ENCODE peak calls at places on chromosomes 16 and 17, in seven cellular contexts. One of them, this sample, is unnamed. For H3K36me3, the result is how much of the 10 kb centered on the place peaks cover.

GRCh38 chr17:45186955-45187354 is 25.3 kb downstream of the HEXIM2 start:
- DNase-seq in esophagus squamous epithelium: no peak
- DNase-seq in left lung: no peak
- DNase-seq in uterus: no peak
- DNase-seq in fibroblast of lung: no peak
- DNase-seq in testis: no peak
- DNase-seq in PC-3: no peak
- DNase-seq in this sample: no peak

GRCh38 chr17:6366144-6366755 is 68.7 kb downstream of the AIPL1 start:
- DNase-seq in PC-3: peak
- DNase-seq in testis: peak
- DNase-seq in fibroblast of lung: peak
- DNase-seq in left lung: no peak
- DNase-seq in uterus: no peak
- DNase-seq in esophagus squamous epithelium: no peak
- DNase-seq in this sample: no peak

GRCh38 chr17:66002063-66002585 is 189.8 kb downstream of the CEP112 start:
- DNase-seq in testis: no peak
- DNase-seq in left lung: no peak
- DNase-seq in esophagus squamous epithelium: no peak
- DNase-seq in PC-3: no peak
- DNase-seq in uterus: no peak
- DNase-seq in fibroblast of lung: no peak
- DNase-seq in this sample: no peak

GRCh38 chr17:3983945-3984484 is 19.8 kb upstream of the ATP2A3 start:
- DNase-seq in PC-3: no peak
- DNase-seq in left lung: no peak
- DNase-seq in fibroblast of lung: peak
- DNase-seq in testis: no peak
- DNase-seq in uterus: no peak
- DNase-seq in esophagus squamous epithelium: no peak
- DNase-seq in this sample: peak

GRCh38 chr17:383771-384621 is 31.4 kb upstream of the RPH3AL start:
- DNase-seq in esophagus squamous epithelium: no peak
- DNase-seq in fibroblast of lung: no peak
- DNase-seq in testis: no peak
- DNase-seq in left lung: no peak
- DNase-seq in uterus: no peak
- DNase-seq in PC-3: no peak
- DNase-seq in this sample: no peak

GRCh38 chr17:29933379-29933778 is 3.4 kb upstream of the SSH2 start:
- DNase-seq in esophagus squamous epithelium: no peak
- DNase-seq in testis: no peak
- DNase-seq in left lung: no peak
- DNase-seq in PC-3: peak
- DNase-seq in fibroblast of lung: peak
- DNase-seq in uterus: no peak
- DNase-seq in this sample: no peak

GRCh38 chr17:73533801-73534574 is 110.3 kb downstream of the SDK2 start:
- DNase-seq in PC-3: no peak
- DNase-seq in uterus: no peak
- DNase-seq in fibroblast of lung: no peak
- DNase-seq in testis: no peak
- DNase-seq in left lung: no peak
- DNase-seq in esophagus squamous epithelium: no peak
- DNase-seq in this sample: no peak

GRCh38 chr17:81379523-81379942 is 15.7 kb upstream of the BAHCC1 start:
- DNase-seq in testis: no peak
- DNase-seq in fibroblast of lung: no peak
- DNase-seq in uterus: no peak
- DNase-seq in PC-3: peak
- DNase-seq in esophagus squamous epithelium: no peak
- DNase-seq in left lung: no peak
- DNase-seq in this sample: no peak

GRCh38 chr17:45381001-45381400 is 51.7 kb downstream of the ARHGAP27 start:
- DNase-seq in fibroblast of lung: no peak
- DNase-seq in PC-3: no peak
- DNase-seq in esophagus squamous epithelium: no peak
- DNase-seq in left lung: no peak
- DNase-seq in uterus: no peak
- DNase-seq in testis: no peak
- DNase-seq in this sample: peak

GRCh38 chr16:117381-118365 is 20.8 kb downstream of the NPRL3 start:
- DNase-seq in fibroblast of lung: peak
- DNase-seq in left lung: peak
- DNase-seq in uterus: no peak
- DNase-seq in PC-3: peak
- DNase-seq in testis: peak
- DNase-seq in esophagus squamous epithelium: no peak
- DNase-seq in this sample: peak

GRCh38 chr17:4934173-4934979 is 2.3 kb downstream of the GP1BA start:
- DNase-seq in left lung: peak
- DNase-seq in fibroblast of lung: peak
- DNase-seq in uterus: no peak
- DNase-seq in testis: no peak
- DNase-seq in PC-3: peak
- DNase-seq in esophagus squamous epithelium: no peak
- DNase-seq in this sample: no peak

GRCh38 chr16:83808573-83809014 is 816 bp downstream of the HSBP1 start:
- DNase-seq in testis: no peak
- DNase-seq in uterus: no peak
- DNase-seq in PC-3: no peak
- DNase-seq in left lung: no peak
- DNase-seq in fibroblast of lung: no peak
- DNase-seq in esophagus squamous epithelium: no peak
- DNase-seq in this sample: no peak

GRCh38 chr16:23410176-23410575 is 42.8 kb downstream of the COG7 start:
- DNase-seq in testis: no peak
- DNase-seq in fibroblast of lung: peak
- DNase-seq in left lung: no peak
- DNase-seq in uterus: no peak
- DNase-seq in PC-3: peak
- DNase-seq in esophagus squamous epithelium: no peak
- DNase-seq in this sample: no peak

GRCh38 chr16:49486350-49486749 is 112.7 kb downstream of the C16orf78 start:
- DNase-seq in fibroblast of lung: no peak
- DNase-seq in uterus: no peak
- DNase-seq in esophagus squamous epithelium: no peak
- DNase-seq in testis: no peak
- DNase-seq in left lung: no peak
- DNase-seq in PC-3: no peak
- DNase-seq in this sample: no peak

GRCh38 chr17:28159924-28160323 is 117.4 kb downstream of the NLK start:
- DNase-seq in fibroblast of lung: no peak
- DNase-seq in PC-3: no peak
- DNase-seq in testis: no peak
- DNase-seq in left lung: no peak
- DNase-seq in uterus: no peak
- DNase-seq in esophagus squamous epithelium: no peak
- DNase-seq in this sample: no peak

GRCh38 chr17:44353656-44354331 is 8.7 kb downstream of the GRN start:
- DNase-seq in fibroblast of lung: no peak
- DNase-seq in testis: peak
- DNase-seq in PC-3: no peak
- DNase-seq in uterus: peak
- DNase-seq in esophagus squamous epithelium: no peak
- DNase-seq in left lung: peak
- DNase-seq in this sample: no peak

GRCh38 chr17:6597727-6598126 is 41.4 kb upstream of the PITPNM3 start:
- DNase-seq in testis: no peak
- DNase-seq in uterus: no peak
- DNase-seq in esophagus squamous epithelium: no peak
- DNase-seq in left lung: no peak
- DNase-seq in fibroblast of lung: no peak
- DNase-seq in PC-3: no peak
- DNase-seq in this sample: no peak

GRCh38 chr16:11340710-11341109 is 4.5 kb upstream of the RMI2 start:
- DNase-seq in testis: no peak
- DNase-seq in uterus: no peak
- DNase-seq in PC-3: no peak
- DNase-seq in esophagus squamous epithelium: no peak
- DNase-seq in left lung: no peak
- DNase-seq in fibroblast of lung: no peak
- DNase-seq in this sample: no peak

GRCh38 chr17:10149573-10150399 is 48.6 kb downstream of the GAS7 start:
- DNase-seq in esophagus squamous epithelium: no peak
- DNase-seq in testis: no peak
- DNase-seq in fibroblast of lung: peak
- DNase-seq in PC-3: peak
- DNase-seq in left lung: no peak
- DNase-seq in uterus: no peak
- DNase-seq in this sample: no peak
- H3K27ac ChIP-seq in esophagus squamous epithelium: no peak
- H3K27ac ChIP-seq in testis: no peak
- H3K27ac ChIP-seq in fibroblast of lung: no peak
- H3K27ac ChIP-seq in PC-3: no peak
- H3K27ac ChIP-seq in left lung: no peak
- H3K27ac ChIP-seq in uterus: no peak
- H3K27ac ChIP-seq in this sample: no peak

DNA sequence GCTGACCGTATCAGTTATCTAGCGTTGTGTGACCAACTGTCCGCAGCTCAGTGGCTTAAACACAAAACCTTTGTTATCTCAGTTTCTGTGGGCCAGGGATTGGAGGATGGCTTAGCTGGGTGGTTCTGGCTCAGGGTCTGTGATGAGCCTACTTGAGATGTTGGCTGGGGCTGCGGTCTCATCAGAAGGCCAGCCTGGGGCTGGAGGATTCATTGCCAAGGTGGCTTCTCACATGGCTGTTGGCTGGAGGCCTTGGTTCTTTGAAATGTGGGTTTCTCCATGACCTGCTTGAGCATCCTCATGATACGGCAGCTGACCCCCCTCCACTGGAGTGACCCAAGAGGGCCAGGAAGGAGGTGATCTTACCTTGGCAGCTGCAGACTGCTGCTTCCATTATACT is 16.7 kb downstream of the GSE1 start:
- DNase-seq in testis: no peak
- DNase-seq in fibroblast of lung: no peak
- DNase-seq in PC-3: no peak
- DNase-seq in uterus: no peak
- DNase-seq in left lung: no peak
- DNase-seq in esophagus squamous epithelium: no peak
- DNase-seq in this sample: no peak
- H3K36me3 ChIP-seq in testis: under half
- H3K36me3 ChIP-seq in fibroblast of lung: under half
- H3K36me3 ChIP-seq in PC-3: under half
- H3K36me3 ChIP-seq in uterus: under half
- H3K36me3 ChIP-seq in left lung: under half
- H3K36me3 ChIP-seq in esophagus squamous epithelium: under half
- H3K36me3 ChIP-seq in this sample: under half

DNA sequence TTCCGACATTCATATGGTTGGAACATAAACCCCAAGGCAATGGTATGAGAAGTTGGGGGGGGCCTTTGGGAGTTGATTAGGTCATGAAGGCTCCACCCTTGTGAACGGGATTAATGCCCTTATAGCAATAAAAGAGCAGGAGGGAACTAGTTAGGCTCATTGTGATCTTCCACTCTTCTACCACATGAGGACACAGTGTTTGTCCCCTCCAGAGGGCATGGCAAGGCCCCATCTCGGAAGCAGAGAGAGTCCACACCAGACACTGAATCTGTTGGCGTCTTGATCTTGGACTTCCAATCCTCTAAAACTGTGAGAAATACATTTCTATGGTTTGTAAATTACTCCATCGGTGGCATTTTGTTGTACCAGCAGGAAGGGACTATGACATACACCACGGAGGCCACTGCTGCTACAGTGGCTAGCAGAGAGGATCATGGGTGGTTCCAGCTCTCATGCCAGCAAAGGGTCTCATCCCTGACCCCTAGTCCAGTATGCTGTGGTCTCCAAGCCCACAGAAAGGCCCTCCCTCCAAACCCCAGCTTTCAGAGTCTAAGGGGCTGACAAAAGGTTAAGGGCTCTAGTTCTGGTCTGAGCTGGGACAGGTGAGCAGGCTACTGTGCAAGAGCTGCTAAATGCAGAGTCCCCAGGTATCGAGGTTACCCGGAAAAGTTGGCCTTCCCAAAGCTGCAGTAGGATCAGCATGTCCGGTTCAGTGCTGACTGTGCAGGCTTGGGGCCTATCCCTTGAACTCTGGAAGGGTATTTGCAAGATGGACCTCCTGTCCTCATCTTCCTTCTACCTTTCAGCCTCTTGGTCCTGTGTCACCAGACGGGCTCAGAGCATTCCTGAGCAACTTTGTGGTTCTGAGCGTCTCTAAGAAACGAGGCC is 12.2 kb downstream of the CCR7 start:
- DNase-seq in esophagus squamous epithelium: no peak
- DNase-seq in PC-3: no peak
- DNase-seq in uterus: no peak
- DNase-seq in testis: no peak
- DNase-seq in fibroblast of lung: peak
- DNase-seq in left lung: no peak
- DNase-seq in this sample: peak
- H3K27ac ChIP-seq in esophagus squamous epithelium: peak
- H3K27ac ChIP-seq in PC-3: no peak
- H3K27ac ChIP-seq in uterus: peak
- H3K27ac ChIP-seq in testis: peak
- H3K27ac ChIP-seq in fibroblast of lung: peak
- H3K27ac ChIP-seq in left lung: peak
- H3K27ac ChIP-seq in this sample: peak

GRCh38 chr16:30603945-30604315 is 6.3 kb downstream of the ZNF689 start:
- DNase-seq in uterus: no peak
- DNase-seq in fibroblast of lung: no peak
- DNase-seq in testis: no peak
- DNase-seq in PC-3: no peak
- DNase-seq in left lung: no peak
- DNase-seq in esophagus squamous epithelium: no peak
- DNase-seq in this sample: no peak

GRCh38 chr16:30604316-30604947 is 5.8 kb downstream of the ZNF689 start:
- DNase-seq in PC-3: no peak
- DNase-seq in esophagus squamous epithelium: no peak
- DNase-seq in left lung: no peak
- DNase-seq in uterus: no peak
- DNase-seq in fibroblast of lung: no peak
- DNase-seq in testis: no peak
- DNase-seq in this sample: no peak

GRCh38 chr16:30602595-30603277 is 7.5 kb downstream of the ZNF689 start:
- DNase-seq in uterus: no peak
- DNase-seq in PC-3: no peak
- DNase-seq in fibroblast of lung: no peak
- DNase-seq in left lung: no peak
- DNase-seq in esophagus squamous epithelium: no peak
- DNase-seq in testis: no peak
- DNase-seq in this sample: no peak

GRCh38 chr16:30606004-30606403 is 4.2 kb downstream of the ZNF689 start:
- DNase-seq in esophagus squamous epithelium: no peak
- DNase-seq in left lung: no peak
- DNase-seq in uterus: no peak
- DNase-seq in PC-3: no peak
- DNase-seq in testis: no peak
- DNase-seq in fibroblast of lung: no peak
- DNase-seq in this sample: no peak

DNA sequence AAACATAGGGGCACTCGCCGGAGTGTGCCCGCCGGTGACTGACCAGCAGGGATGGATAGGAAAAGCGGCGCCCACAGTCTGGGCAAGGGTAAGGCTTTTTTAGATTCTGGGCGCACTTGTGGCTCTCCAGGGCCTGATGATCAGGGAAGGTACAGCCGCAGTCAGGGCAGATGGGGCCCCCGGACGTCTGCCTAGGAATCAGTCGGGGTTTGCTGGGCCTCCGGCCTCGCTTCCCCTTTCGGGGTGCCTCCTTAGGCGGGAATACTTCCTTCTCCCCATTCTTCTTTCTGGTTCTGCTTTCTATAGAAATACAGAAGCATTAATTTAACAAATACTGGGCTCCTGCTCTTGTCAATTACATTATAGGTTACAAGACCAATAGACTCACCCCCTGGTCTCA is 5.0 kb downstream of the ZNF689 start:
- DNase-seq in uterus: no peak
- DNase-seq in left lung: peak
- DNase-seq in testis: no peak
- DNase-seq in fibroblast of lung: no peak
- DNase-seq in esophagus squamous epithelium: no peak
- DNase-seq in PC-3: no peak
- DNase-seq in this sample: no peak
- H3K36me3 ChIP-seq in uterus: under half
- H3K36me3 ChIP-seq in left lung: half or more
- H3K36me3 ChIP-seq in testis: under half
- H3K36me3 ChIP-seq in fibroblast of lung: under half
- H3K36me3 ChIP-seq in esophagus squamous epithelium: under half
- H3K36me3 ChIP-seq in PC-3: under half
- H3K36me3 ChIP-seq in this sample: half or more

This sample was measured in lower lobe of right lung.